ENCODE peak calls at places on chromosomes 12 and 14, in four cellular contexts. One of them, this sample, is unnamed.

GRCh38 chr12:124653169-124653931 is 85.9 kb upstream of the NCOR2 start:
- DNase-seq in activated naive CD4-positive, alpha-beta T cell: no peak
- DNase-seq in naive thymus-derived CD8-positive, alpha-beta T cell: no peak
- DNase-seq in GM04504: no peak
- DNase-seq in this sample: no peak

GRCh38 chr12:11576104-11576503 is 73.4 kb upstream of the ETV6 start:
- DNase-seq in activated naive CD4-positive, alpha-beta T cell: no peak
- DNase-seq in naive thymus-derived CD8-positive, alpha-beta T cell: no peak
- DNase-seq in GM04504: no peak
- DNase-seq in this sample: no peak

GRCh38 chr12:57840701-57841100 is 5.8 kb downstream of the CTDSP2 start:
- DNase-seq in activated naive CD4-positive, alpha-beta T cell: no peak
- DNase-seq in naive thymus-derived CD8-positive, alpha-beta T cell: no peak
- DNase-seq in GM04504: no peak
- DNase-seq in this sample: no peak

GRCh38 chr12:56645201-56645716 is 525 bp downstream of the ATP5F1B start:
- DNase-seq in GM04504: no peak
- DNase-seq in naive thymus-derived CD8-positive, alpha-beta T cell: no peak
- DNase-seq in activated naive CD4-positive, alpha-beta T cell: peak
- DNase-seq in this sample: no peak

GRCh38 chr12:115338566-115339294 is 654.8 kb upstream of the TBX3 start:
- DNase-seq in activated naive CD4-positive, alpha-beta T cell: no peak
- DNase-seq in naive thymus-derived CD8-positive, alpha-beta T cell: no peak
- DNase-seq in GM04504: no peak
- DNase-seq in this sample: no peak

GRCh38 chr14:99119554-99119953 is 152.4 kb downstream of the BCL11B start:
- DNase-seq in naive thymus-derived CD8-positive, alpha-beta T cell: no peak
- DNase-seq in activated naive CD4-positive, alpha-beta T cell: no peak
- DNase-seq in GM04504: no peak
- DNase-seq in this sample: no peak

GRCh38 chr14:75279739-75280447 is 1.3 kb downstream of the FOS start:
- DNase-seq in GM04504: peak
- DNase-seq in activated naive CD4-positive, alpha-beta T cell: peak
- DNase-seq in naive thymus-derived CD8-positive, alpha-beta T cell: peak
- DNase-seq in this sample: peak

GRCh38 chr12:46218509-46219095 is 50.2 kb downstream of the SLC38A1 start:
- DNase-seq in naive thymus-derived CD8-positive, alpha-beta T cell: peak
- DNase-seq in GM04504: no peak
- DNase-seq in activated naive CD4-positive, alpha-beta T cell: no peak
- DNase-seq in this sample: no peak

GRCh38 chr12:79033788-79034187 is 169.2 kb downstream of the SYT1 start:
- DNase-seq in activated naive CD4-positive, alpha-beta T cell: no peak
- DNase-seq in naive thymus-derived CD8-positive, alpha-beta T cell: no peak
- DNase-seq in GM04504: no peak
- DNase-seq in this sample: no peak

GRCh38 chr12:13371367-13371766 is 174.8 kb downstream of the EMP1 start:
- DNase-seq in activated naive CD4-positive, alpha-beta T cell: no peak
- DNase-seq in naive thymus-derived CD8-positive, alpha-beta T cell: no peak
- DNase-seq in GM04504: no peak
- DNase-seq in this sample: no peak

GRCh38 chr12:71865166-71865713 is 25.7 kb downstream of the TBC1D15 start:
- DNase-seq in activated naive CD4-positive, alpha-beta T cell: no peak
- DNase-seq in naive thymus-derived CD8-positive, alpha-beta T cell: no peak
- DNase-seq in GM04504: peak
- DNase-seq in this sample: no peak

GRCh38 chr12:94922561-94922960 is 80.9 kb downstream of the NDUFA12 start:
- DNase-seq in GM04504: no peak
- DNase-seq in activated naive CD4-positive, alpha-beta T cell: no peak
- DNase-seq in naive thymus-derived CD8-positive, alpha-beta T cell: no peak
- DNase-seq in this sample: no peak

GRCh38 chr12:50257226-50258166 is 25.8 kb downstream of the LIMA1 start:
- DNase-seq in naive thymus-derived CD8-positive, alpha-beta T cell: no peak
- DNase-seq in GM04504: no peak
- DNase-seq in activated naive CD4-positive, alpha-beta T cell: no peak
- DNase-seq in this sample: no peak

GRCh38 chr12:12451063-12451462 is 94.2 kb downstream of the BORCS5 start:
- DNase-seq in activated naive CD4-positive, alpha-beta T cell: no peak
- DNase-seq in naive thymus-derived CD8-positive, alpha-beta T cell: no peak
- DNase-seq in GM04504: no peak
- DNase-seq in this sample: no peak

GRCh38 chr14:75562048-75562447 is 16.4 kb upstream of the FLVCR2 start:
- DNase-seq in activated naive CD4-positive, alpha-beta T cell: no peak
- DNase-seq in naive thymus-derived CD8-positive, alpha-beta T cell: no peak
- DNase-seq in GM04504: no peak
- DNase-seq in this sample: no peak

GRCh38 chr14:68248481-68249255 is 429.1 kb downstream of the RAD51B start:
- DNase-seq in naive thymus-derived CD8-positive, alpha-beta T cell: peak
- DNase-seq in GM04504: peak
- DNase-seq in activated naive CD4-positive, alpha-beta T cell: no peak
- DNase-seq in this sample: no peak

GRCh38 chr14:93981874-93982683 is 5.7 kb upstream of the ASB2 start:
- DNase-seq in naive thymus-derived CD8-positive, alpha-beta T cell: no peak
- DNase-seq in activated naive CD4-positive, alpha-beta T cell: no peak
- DNase-seq in GM04504: no peak
- DNase-seq in this sample: no peak

GRCh38 chr14:73877790-73878189 is 8.9 kb upstream of the ZNF410 start:
- DNase-seq in naive thymus-derived CD8-positive, alpha-beta T cell: no peak
- DNase-seq in GM04504: no peak
- DNase-seq in activated naive CD4-positive, alpha-beta T cell: no peak
- DNase-seq in this sample: no peak

GRCh38 chr14:96821501-96821900 is 24.3 kb downstream of the VRK1 start:
- DNase-seq in GM04504: no peak
- DNase-seq in activated naive CD4-positive, alpha-beta T cell: no peak
- DNase-seq in naive thymus-derived CD8-positive, alpha-beta T cell: no peak
- DNase-seq in this sample: no peak

GRCh38 chr14:58955294-58955821 is 233.1 kb upstream of the DAAM1 start:
- DNase-seq in activated naive CD4-positive, alpha-beta T cell: no peak
- DNase-seq in naive thymus-derived CD8-positive, alpha-beta T cell: no peak
- DNase-seq in GM04504: no peak
- DNase-seq in this sample: no peak

GRCh38 chr12:9050521-9051155 is 61.3 kb downstream of the KLRG1 start:
- DNase-seq in naive thymus-derived CD8-positive, alpha-beta T cell: no peak
- DNase-seq in activated naive CD4-positive, alpha-beta T cell: no peak
- DNase-seq in GM04504: no peak
- DNase-seq in this sample: no peak

This sample was measured in substantia nigra.